ENCODE peak calls at places on chromosome 7, in six cellular contexts. K is ovary, J is suprapubic skin, F is lower leg skin, T is thyroid gland, N is breast epithelium. L is an unnamed sample.

GRCh38 chr7:47273974-47274766 is 307.7 kb downstream of the TNS3 start:
- DNase-seq in N (no peak), F (peak; percentile 67), J (no peak), K (no peak), T (no peak), L (no peak)

GRCh38 chr7:20260219-20260618 is 43.0 kb upstream of the MACC1 start:
- DNase-seq in F (no peak), N (no peak), J (no peak), T (no peak), K (no peak), L (peak; percentile 48)

GRCh38 chr7:36602975-36603887 is 121.1 kb downstream of the AOAH start:
- DNase-seq in K (no peak), T (no peak), J (no peak), N (no peak), F (no peak), L (no peak)

GRCh38 chr7:142508251-142508650 is 241.0 kb upstream of the PRSS1 start:
- DNase-seq in N (no peak), K (no peak), T (no peak), J (no peak), F (no peak), L (no peak)

GRCh38 chr7:112550468-112551060 is 69.8 kb downstream of the LSMEM1 start:
- DNase-seq in K (no peak), J (no peak), F (no peak), N (no peak), T (no peak), L (no peak)

GRCh38 chr7:134444961-134445315 is 14.0 kb downstream of the AKR1B1 start:
- DNase-seq in J (no peak), T (no peak), K (no peak), N (no peak), F (no peak), L (no peak)

GRCh38 chr7:7956531-7957221 is 11.9 kb upstream of the GLCCI1 start:
- DNase-seq in N (no peak), K (no peak), F (no peak), J (no peak), T (peak; percentile 80), L (no peak)

GRCh38 chr7:83178796-83179195 is 16.1 kb upstream of the PCLO start:
- DNase-seq in K (no peak), F (no peak), J (no peak), N (no peak), T (no peak), L (no peak)

GRCh38 chr7:47307311-47307710 is 274.6 kb downstream of the TNS3 start:
- DNase-seq in F (no peak), J (no peak), T (no peak), N (no peak), K (no peak), L (no peak)

GRCh38 chr7:66283003-66283920 is 78.1 kb downstream of the TPST1 start:
- DNase-seq in N (no peak), K (no peak), J (no peak), F (no peak), T (no peak), L (no peak)

GRCh38 chr7:19294629-19295028 is 149.4 kb upstream of the FERD3L start:
- DNase-seq in T (no peak), F (no peak), N (no peak), J (no peak), K (no peak), L (no peak)

GRCh38 chr7:84057576-84057975 is 137.0 kb downstream of the SEMA3A start:
- DNase-seq in T (no peak), N (no peak), J (no peak), F (no peak), K (no peak), L (no peak)

GRCh38 chr7:98745722-98746318 is 124.0 kb downstream of the TMEM130 start:
- DNase-seq in T (peak; percentile 58), K (no peak), J (no peak), N (no peak), F (peak; percentile 89), L (peak; percentile 91)

GRCh38 chr7:151386301-151387160 is 23.3 kb downstream of the WDR86 start:
- DNase-seq in T (peak; percentile 78), J (no peak), F (no peak), K (no peak), N (peak; percentile 56), L (peak; percentile 48)

GRCh38 chr7:98866341-98866740 is 3.5 kb downstream of the TMEM130 start:
- DNase-seq in T (no peak), K (no peak), F (no peak), N (no peak), J (no peak), L (no peak)

GRCh38 chr7:50266893-50267386 is 37.6 kb upstream of the IKZF1 start:
- DNase-seq in J (no peak), T (no peak), F (no peak), K (no peak), N (no peak), L (no peak)

GRCh38 chr7:122638459-122638858 is 60.5 kb downstream of the RNF133 start:
- DNase-seq in T (no peak), K (no peak), J (no peak), N (no peak), F (no peak), L (no peak)

GRCh38 chr7:81503321-81503720 is 266.5 kb downstream of the HGF start:
- DNase-seq in N (no peak), K (no peak), J (no peak), T (no peak), F (no peak), L (no peak)

GRCh38 chr7:16881809-16882208 is at the start of gene AGR3:
- DNase-seq in T (no peak), N (no peak), J (no peak), K (no peak), F (no peak), L (no peak)

GRCh38 chr7:131106681-131107342 is 220.9 kb upstream of the MKLN1 start:
- DNase-seq in K (peak; percentile 77), F (peak; percentile 91), T (peak; percentile 65), J (peak; percentile 82), N (peak; percentile 70), L (peak; percentile 70)

GRCh38 chr7:27917774-27918314 is 177.9 kb downstream of the TAX1BP1 start:
- DNase-seq in N (no peak), F (no peak), K (no peak), J (no peak), T (no peak), L (no peak)

GRCh38 chr7:122485841-122486240 is 181.3 kb upstream of the FEZF1 start:
- DNase-seq in N (no peak), J (no peak), K (no peak), F (no peak), T (no peak), L (no peak)

GRCh38 chr7:81111781-81112540 is 193.1 kb upstream of the SEMA3C start:
- DNase-seq in N (no peak), F (no peak), J (no peak), K (no peak), T (no peak), L (no peak)

GRCh38 chr7:111560773-111561658 is 1.3 kb downstream of the IMMP2L start:
- DNase-seq in J (no peak), N (no peak), F (no peak), K (no peak), T (peak; percentile 28), L (no peak)

GRCh38 chr7:25116621-25117020 is 8.4 kb downstream of the CYCS start:
- DNase-seq in K (no peak), N (no peak), F (no peak), T (no peak), J (no peak), L (no peak)

GRCh38 chr7:25117226-25118047 is 7.6 kb downstream of the CYCS start:
- DNase-seq in K (no peak), N (no peak), T (no peak), F (no peak), J (no peak), L (no peak)

GRCh38 chr7:25121599-25121998 is 3.5 kb downstream of the CYCS start:
- DNase-seq in J (no peak), K (no peak), N (no peak), F (no peak), T (no peak), L (no peak)

GRCh38 chr7:25119102-25119501 is 6.0 kb downstream of the CYCS start:
- DNase-seq in N (no peak), J (no peak), K (no peak), F (no peak), T (no peak), L (no peak)

GRCh38 chr7:25118048-25118753 is 6.9 kb downstream of the CYCS start:
- DNase-seq in N (no peak), T (no peak), K (no peak), F (no peak), J (no peak), L (no peak)
- TF ChIP-seq POLR2A in N (no peak), T (no peak), K (no peak), F (no peak), J (no peak), L (no peak)

DNA sequence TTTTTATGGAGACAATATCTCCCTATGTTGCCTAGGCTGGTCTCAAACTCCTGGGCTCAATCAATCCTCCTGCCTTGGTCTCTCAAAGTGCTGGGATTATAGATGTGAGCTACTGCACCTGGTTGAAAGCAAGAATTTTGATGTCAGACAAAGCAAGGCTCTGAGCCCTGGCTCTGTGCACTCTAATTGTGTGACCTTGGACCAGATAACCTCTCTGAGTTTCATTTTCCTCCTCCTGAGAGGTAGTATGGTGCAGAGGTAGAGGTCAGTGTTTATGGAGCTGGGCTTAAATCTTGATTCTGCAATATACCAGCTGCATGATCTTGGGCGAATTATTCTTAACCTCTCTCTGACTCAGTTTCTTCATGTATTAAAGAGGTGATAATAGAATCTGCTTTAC is 31.4 kb upstream of the SLC26A3 start:
- DNase-seq in F (no peak), T (no peak), N (no peak), J (no peak), K (no peak), L (no peak)
- TF ChIP-seq POLR2A in F (no peak), T (no peak), N (no peak), J (no peak), K (no peak), L (no peak)

GRCh38 chr7:100678291-100678984 is 4.9 kb downstream of the GNB2 start:
- DNase-seq in T (no peak), N (no peak), J (no peak), F (no peak), K (peak; percentile 61), L (no peak)
- TF ChIP-seq POLR2A in T (no peak), N (no peak), J (no peak), F (no peak), K (no peak), L (no peak)

DNA sequence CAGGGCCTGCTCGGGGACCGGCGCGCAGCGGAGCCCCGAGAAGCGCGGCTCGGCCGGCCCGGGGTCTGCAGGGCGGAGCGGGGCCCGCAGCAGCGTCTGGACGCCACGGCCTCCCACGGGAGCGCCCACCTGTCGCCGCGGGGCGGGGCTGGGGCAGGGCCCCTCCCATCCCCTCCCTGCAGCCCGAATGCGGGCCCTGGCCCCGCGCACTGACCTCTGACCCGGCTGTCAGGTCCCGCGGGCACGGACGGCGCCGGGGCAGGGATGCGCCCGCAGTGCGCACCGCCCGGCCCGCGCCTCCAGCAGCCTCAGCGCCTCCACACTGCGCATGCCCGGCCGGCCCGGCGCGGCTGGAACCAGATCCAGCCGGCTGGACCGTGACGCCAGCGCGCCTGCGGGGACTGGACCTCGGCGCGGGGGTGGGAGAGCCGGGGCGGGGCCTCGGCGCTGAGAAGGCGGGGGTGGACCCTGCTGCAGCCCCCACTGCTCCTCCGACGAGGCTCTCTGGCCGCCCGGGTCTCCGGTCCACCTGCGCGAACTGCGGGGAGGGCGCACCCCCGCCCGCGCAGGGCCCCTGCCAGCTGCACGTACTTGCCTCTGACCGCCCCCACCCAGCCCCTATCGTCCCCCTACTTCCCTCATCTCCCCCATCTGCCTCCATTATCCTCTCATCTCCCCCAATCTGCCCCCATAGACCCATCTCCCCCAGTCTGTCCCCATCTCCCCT is 16.1 kb upstream of the GPR146 start:
- DNase-seq in J (peak; percentile 87), N (peak; percentile 87), K (peak; percentile 97), T (peak; percentile 92), F (peak; percentile 97), L (peak; percentile 86)
- TF ChIP-seq POLR2A in J (peak; percentile 33), N (no peak), K (peak; percentile 88), T (peak; percentile 80), F (no peak), L (no peak)

GRCh38 chr7:152435384-152436278 is at the start of gene KMT2C:
- DNase-seq in N (peak; percentile 42), T (peak; percentile 57), K (peak; percentile 76), J (peak; percentile 74), F (peak; percentile 90), L (peak; percentile 74)
- TF ChIP-seq POLR2A in N (no peak), T (peak; percentile 70), K (peak; percentile 43), J (peak; percentile 26), F (no peak), L (no peak)